ENCODE peak calls at places on chromosome 10, in four cellular contexts. Z, L, C and G are unnamed samples.

GRCh38 chr10:91319336-91319735 is 90.8 kb upstream of the HECTD2 start:
- DNase-seq in Z (no peak), L (peak; percentile 27), C (no peak), G (no peak)

GRCh38 chr10:63720072-63720537 is 198.9 kb downstream of the REEP3 start:
- DNase-seq in Z (no peak), L (peak; percentile 67), C (peak; percentile 61), G (peak; percentile 7)

GRCh38 chr10:79295593-79295992 is 51.7 kb upstream of the PPIF start:
- DNase-seq in Z (no peak), L (peak; percentile 45), C (no peak), G (no peak)

GRCh38 chr10:5155951-5156350 is 29.0 kb downstream of the AKR1C8 start:
- DNase-seq in Z (no peak), L (no peak), C (no peak), G (no peak)

GRCh38 chr10:66762218-66762729 is 163.6 kb upstream of the LRRTM3 start:
- DNase-seq in Z (no peak), L (no peak), C (no peak), G (no peak)

GRCh38 chr10:125982256-125982948 is 86.0 kb downstream of the FANK1 start:
- DNase-seq in Z (peak; percentile 20), L (peak; percentile 78), C (no peak), G (no peak)

GRCh38 chr10:51832652-51833383 is 133.4 kb upstream of the CSTF2T start:
- DNase-seq in Z (no peak), L (peak; percentile 50), C (no peak), G (no peak)

GRCh38 chr10:25556457-25556856 is 377.6 kb upstream of the MYO3A start:
- DNase-seq in Z (no peak), L (peak; percentile 0), C (no peak), G (no peak)

GRCh38 chr10:100886099-100886498 is 26.7 kb upstream of the SLF2 start:
- DNase-seq in Z (no peak), L (no peak), C (no peak), G (no peak)

GRCh38 chr10:8365935-8366911 is 311.7 kb downstream of the GATA3 start:
- DNase-seq in Z (no peak), L (peak; percentile 42), C (peak; percentile 73), G (peak; percentile 55)

GRCh38 chr10:34808789-34809745 is 6.0 kb downstream of the PARD3 start:
- DNase-seq in Z (peak; percentile 31), L (peak; percentile 36), C (no peak), G (no peak)

GRCh38 chr10:116634126-116634975 is 13.6 kb downstream of the PNLIPRP2 start:
- DNase-seq in Z (no peak), L (no peak), C (no peak), G (no peak)